ENCODE peak calls at places on chromosomes 11 and 22, in seven cellular contexts. M is mesendoderm, D is H9, G is trophoblast cell, R is mesenchymal stem cell, X is H1, C is IMR-90. J is an unnamed sample.
A peak's percentile ranks its signal among the peaks of the same experiment; 100 is the strongest.

GRCh38 chr22:17491090-17491489 is 72.2 kb upstream of the SLC25A18 start:
- DNase-seq in M (no peak), D (no peak), G (no peak), R (no peak), X (no peak), C (no peak), J (no peak)

GRCh38 chr22:36053242-36054147 is 24.9 kb upstream of the RBFOX2 start:
- DNase-seq in M (no peak), D (no peak), G (no peak), R (no peak), X (no peak), C (no peak), J (no peak)

GRCh38 chr11:64009234-64009633 is 23.0 kb downstream of the OTUB1 start:
- DNase-seq in M (peak; percentile 49), D (no peak), G (no peak), R (no peak), X (no peak), C (no peak), J (no peak)

GRCh38 chr11:134346976-134347350 is 15.2 kb downstream of the GLB1L2 start:
- DNase-seq in M (no peak), D (peak; percentile 19), G (no peak), R (no peak), X (no peak), C (no peak), J (no peak)

GRCh38 chr11:31340903-31341572 is 28.5 kb downstream of the DCDC1 start:
- DNase-seq in M (peak; percentile 71), D (peak; percentile 31), G (no peak), R (peak; percentile 22), X (peak; percentile 1), C (peak; percentile 41), J (no peak)

GRCh38 chr11:129402196-129402595 is 26.5 kb downstream of the BARX2 start:
- DNase-seq in M (no peak), D (no peak), G (peak; percentile 30), R (no peak), X (no peak), C (no peak), J (no peak)

GRCh38 chr11:33553486-33553885 is 147.1 kb downstream of the C11orf91 start:
- DNase-seq in M (peak; percentile 26), D (no peak), G (no peak), R (no peak), X (no peak), C (peak; percentile 43), J (no peak)

GRCh38 chr22:35310556-35311550 is 11.2 kb downstream of the TOM1 start:
- DNase-seq in M (no peak), D (no peak), G (no peak), R (no peak), X (no peak), C (no peak), J (no peak)

GRCh38 chr11:6855971-6856542 is 6.8 kb upstream of the OR10A2 start:
- DNase-seq in M (peak; percentile 13), D (no peak), G (no peak), R (no peak), X (no peak), C (peak; percentile 67), J (peak; percentile 59)

GRCh38 chr22:47616396-47617020 is 854.1 kb downstream of the TBC1D22A start:
- DNase-seq in M (no peak), D (peak; percentile 14), G (no peak), R (no peak), X (no peak), C (no peak), J (no peak)

GRCh38 chr22:32534252-32535215 is 59.9 kb downstream of the FBXO7 start:
- DNase-seq in M (no peak), D (no peak), G (peak; percentile 85), R (peak; percentile 25), X (no peak), C (no peak), J (no peak)

GRCh38 chr11:64723117-64723906 is at the start of gene NRXN2:
- DNase-seq in M (peak; percentile 88), D (peak; percentile 89), G (peak; percentile 76), R (peak; percentile 80), X (no peak), C (peak; percentile 70), J (peak; percentile 87)

GRCh38 chr11:84899740-84900139 is 727.4 kb downstream of the DLG2 start:
- DNase-seq in M (peak; percentile 91), D (peak; percentile 44), G (no peak), R (peak; percentile 17), X (no peak), C (peak; percentile 5), J (no peak)

GRCh38 chr11:2716376-2717095 is 16.7 kb upstream of the KCNQ1OT1 start:
- DNase-seq in M (no peak), D (no peak), G (no peak), R (no peak), X (no peak), C (no peak), J (no peak)

GRCh38 chr11:33733978-33734377 is 2.2 kb downstream of the CD59 start:
- DNase-seq in M (no peak), D (no peak), G (no peak), R (no peak), X (no peak), C (no peak), J (no peak)

GRCh38 chr22:17773606-17774205 is 563 bp downstream of the BID start:
- DNase-seq in M (peak; percentile 76), D (peak; percentile 78), G (no peak), R (peak; percentile 46), X (no peak), C (peak; percentile 28), J (peak; percentile 67)

GRCh38 chr11:70364745-70365535 is 33.4 kb upstream of the CTTN start:
- DNase-seq in M (no peak), D (no peak), G (no peak), R (no peak), X (no peak), C (no peak), J (no peak)

GRCh38 chr11:12677131-12677530 is 2.9 kb downstream of the TEAD1 start:
- DNase-seq in M (peak; percentile 79), D (no peak), G (no peak), R (peak; percentile 53), X (no peak), C (no peak), J (no peak)

GRCh38 chr22:37303821-37304274 is 21.5 kb downstream of the CYTH4 start:
- DNase-seq in M (no peak), D (no peak), G (peak; percentile 42), R (peak; percentile 95), X (no peak), C (peak; percentile 95), J (no peak)

GRCh38 chr22:39733191-39733590 is 160.4 kb downstream of the ENTHD1 start:
- DNase-seq in M (no peak), D (no peak), G (no peak), R (no peak), X (no peak), C (no peak), J (no peak)

GRCh38 chr22:39732625-39733024 is 160.9 kb downstream of the ENTHD1 start:
- DNase-seq in M (no peak), D (no peak), G (no peak), R (no peak), X (no peak), C (no peak), J (no peak)

GRCh38 chr22:39731881-39732555 is 161.5 kb downstream of the CACNA1I start:
- DNase-seq in M (peak; percentile 27), D (no peak), G (no peak), R (no peak), X (no peak), C (no peak), J (no peak)

GRCh38 chr22:39735776-39736175 is 157.8 kb downstream of the ENTHD1 start:
- DNase-seq in M (no peak), D (no peak), G (no peak), R (no peak), X (no peak), C (no peak), J (no peak)

GRCh38 chr22:39734866-39735265 is 158.7 kb downstream of the ENTHD1 start:
- DNase-seq in M (no peak), D (no peak), G (no peak), R (no peak), X (no peak), C (no peak), J (no peak)
- H2AK5ac ChIP-seq in M (no peak overlapping the region), D (no peak overlapping the region), G (no peak overlapping the region), R (no peak overlapping the region), X (no peak overlapping the region), C (no peak overlapping the region), J (no peak overlapping the region)

DNA sequence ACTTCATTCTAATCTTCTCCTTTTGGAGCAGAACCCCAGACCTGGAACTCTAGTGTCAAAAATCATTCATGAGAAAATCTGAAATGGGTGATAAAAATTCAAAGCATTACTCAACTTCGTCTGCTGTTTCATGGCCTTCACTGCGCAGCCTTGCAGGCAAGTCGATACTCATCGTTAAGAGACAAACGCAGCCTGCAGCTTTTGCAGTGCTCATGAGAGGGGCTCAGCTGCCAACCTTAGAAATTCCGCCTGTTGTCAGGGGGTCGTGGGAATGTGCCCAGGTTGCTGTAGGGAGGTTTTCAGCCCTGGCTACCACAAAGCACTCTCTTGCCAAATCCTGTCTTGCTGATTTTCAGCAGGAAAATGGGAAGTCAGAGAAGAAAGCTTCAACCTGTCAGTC is 25.4 kb upstream of the GRAMD1B start:
- DNase-seq in M (no peak), D (no peak), G (no peak), R (no peak), X (no peak), C (no peak), J (no peak)
- H2AK5ac ChIP-seq in M (no peak overlapping the region), D (no peak overlapping the region), G (no peak overlapping the region), R (no peak overlapping the region), X (no peak overlapping the region), C (no peak overlapping the region), J (no peak overlapping the region)

GRCh38 chr11:50247309-50247874 is 214.7 kb downstream of the OR4C45 start:
- DNase-seq in M (no peak), D (no peak), G (no peak), R (no peak), X (no peak), C (no peak), J (no peak)

GRCh38 chr11:50246183-50246582 is 213.5 kb downstream of the OR4C45 start:
- DNase-seq in M (no peak), D (no peak), G (no peak), R (no peak), X (no peak), C (no peak), J (no peak)

DNA sequence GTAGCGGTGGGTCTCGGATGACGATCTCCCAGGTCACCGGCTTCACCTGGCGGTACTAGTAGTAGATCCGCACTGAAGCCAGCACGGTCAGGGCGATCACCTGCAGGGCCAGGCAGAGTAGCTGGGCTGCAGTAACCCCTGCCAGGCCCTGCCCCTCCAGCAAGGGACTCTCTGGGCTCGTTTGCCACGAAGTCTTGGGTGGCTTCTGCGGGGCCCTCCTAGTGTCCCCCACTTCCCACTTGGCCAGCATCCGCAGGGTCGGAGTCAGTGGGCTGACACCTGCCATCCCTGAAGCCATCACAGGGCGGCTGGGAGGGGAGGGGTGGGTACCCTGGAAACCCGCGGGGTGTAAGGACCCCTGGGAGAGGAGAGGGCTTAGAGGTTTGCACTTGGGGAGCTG is 214.0 kb downstream of the OR4C45 start:
- DNase-seq in M (no peak), D (no peak), G (no peak), R (no peak), X (no peak), C (no peak), J (no peak)
- H2AK5ac ChIP-seq in M (no peak overlapping the region), D (no peak overlapping the region), G (no peak overlapping the region), R (no peak overlapping the region), X (no peak overlapping the region), C (no peak overlapping the region), J (no peak overlapping the region)

DNA sequence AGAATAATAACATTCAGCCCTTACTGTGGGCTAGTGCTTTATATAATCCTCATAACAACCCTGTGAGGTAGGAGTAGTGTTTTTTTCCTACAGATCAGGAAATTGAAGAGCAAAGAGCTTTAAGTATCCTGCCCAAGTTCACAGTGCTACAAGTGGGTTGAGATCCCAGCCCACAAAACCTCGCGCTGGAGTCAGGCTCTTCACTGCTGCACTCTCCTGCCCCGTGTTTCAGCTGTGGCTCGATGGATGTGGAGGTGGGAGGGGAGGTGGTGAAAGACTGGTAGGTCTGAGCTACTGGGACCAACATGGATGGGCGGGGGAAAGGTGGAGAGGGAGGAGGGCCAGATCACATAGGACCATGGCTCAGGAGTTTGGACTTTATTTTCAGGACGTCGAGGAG is 6.1 kb downstream of the ZNF408 start:
- DNase-seq in M (no peak), D (no peak), G (no peak), R (no peak), X (no peak), C (no peak), J (no peak)
- H2AK5ac ChIP-seq in M (no peak overlapping the region), D (no peak overlapping the region), G (no peak overlapping the region), R (no peak overlapping the region), X (no peak overlapping the region), C (no peak overlapping the region), J (no peak overlapping the region)

J was measured in neuronal stem cell.